ENCODE peak calls at places on chromosome 11, in eight cellular contexts. Q, Y, P, W, V, N, I and F are unnamed samples.

GRCh38 chr11:73372371-73372993 is 3.7 kb upstream of the RELT start:
- DNase-seq in P (no peak), Q (no peak), I (no peak), N (peak), V (no peak), W (no peak), Y (no peak), F (no peak)

GRCh38 chr11:86625981-86626380 is 46.4 kb downstream of the ME3 start:
- DNase-seq in Y (no peak), V (no peak), N (no peak), P (no peak), Q (peak), W (no peak), I (no peak), F (no peak)

GRCh38 chr11:69948256-69949141 is 129.3 kb upstream of the FGF3 start:
- DNase-seq in V (no peak), I (no peak), Q (peak), P (no peak), N (no peak), W (no peak), Y (no peak), F (no peak)

GRCh38 chr11:62865641-62866040 is 15.1 kb upstream of the SLC3A2 start:
- DNase-seq in I (no peak), V (no peak), Q (no peak), W (no peak), P (no peak), N (peak), Y (no peak), F (no peak)

GRCh38 chr11:76803023-76803422 is 19.9 kb downstream of the TSKU start:
- DNase-seq in Y (peak), V (no peak), N (no peak), W (no peak), Q (peak), P (no peak), I (no peak), F (no peak)

GRCh38 chr11:73761403-73761945 is 600 bp upstream of the RAB6A start:
- DNase-seq in Y (no peak), N (no peak), Q (no peak), V (no peak), I (no peak), P (no peak), W (no peak), F (no peak)

GRCh38 chr11:16782226-16782919 is 43.9 kb downstream of the C11orf58 start:
- DNase-seq in W (no peak), I (no peak), Q (no peak), Y (no peak), V (no peak), N (no peak), P (no peak), F (no peak)

GRCh38 chr11:112129656-112130055 is 34.2 kb downstream of the IL18 start:
- DNase-seq in V (no peak), W (no peak), P (no peak), Q (no peak), Y (no peak), I (no peak), N (no peak), F (no peak)

GRCh38 chr11:47711225-47711624 is 3.9 kb downstream of the AGBL2 start:
- DNase-seq in P (no peak), W (no peak), Q (no peak), Y (no peak), V (no peak), N (no peak), I (no peak), F (no peak)

GRCh38 chr11:83409891-83410290 is 123.7 kb upstream of the CCDC90B start:
- DNase-seq in Y (no peak), N (no peak), P (no peak), W (no peak), Q (no peak), V (no peak), I (no peak), F (no peak)

GRCh38 chr11:118342503-118343161 is at the start of gene CD3D:
- DNase-seq in P (no peak), N (no peak), Q (no peak), I (no peak), Y (no peak), V (no peak), W (no peak), F (no peak)
- TF ChIP-seq CTCF in P (no peak), N (no peak), Q (no peak), I (no peak), Y (no peak), V (no peak), W (no peak), F (no peak)

DNA sequence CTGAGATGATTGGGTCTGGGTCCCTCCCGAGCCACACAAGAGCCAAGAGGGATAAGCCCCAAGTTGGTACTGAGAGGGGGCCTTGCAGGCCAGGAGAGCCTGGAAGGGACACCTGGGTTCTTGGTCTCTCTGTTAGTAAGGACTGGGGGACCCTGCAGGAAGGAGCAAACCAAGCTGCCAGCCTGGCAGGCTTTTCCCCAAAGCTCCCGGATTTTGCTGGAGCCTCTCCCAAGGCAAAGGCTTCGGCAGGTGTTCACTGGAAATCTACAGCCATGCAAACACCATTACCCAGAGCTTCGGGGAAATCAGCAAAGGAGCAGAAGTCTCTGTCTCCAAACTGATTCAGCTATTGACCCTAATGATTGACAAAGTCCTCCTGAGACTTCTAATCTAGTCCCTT is 527.9 kb downstream of the BUD13 start:
- DNase-seq in P (no peak), W (no peak), V (no peak), Q (no peak), I (no peak), Y (no peak), N (no peak), F (no peak)
- TF ChIP-seq CTCF in P (no peak), W (no peak), V (no peak), Q (no peak), I (no peak), Y (no peak), N (no peak), F (no peak)

GRCh38 chr11:119371778-119372182 is 9.7 kb downstream of the USP2 start:
- DNase-seq in Y (no peak), W (no peak), P (no peak), Q (no peak), V (no peak), N (no peak), I (no peak), F (no peak)
- TF ChIP-seq CTCF in Y (no peak), W (no peak), P (no peak), Q (no peak), V (peak), N (peak), I (no peak), F (no peak)

GRCh38 chr11:106581399-106581798 is 436.9 kb downstream of the GUCY1A2 start:
- DNase-seq in I (no peak), Y (no peak), N (no peak), V (no peak), Q (no peak), P (no peak), W (no peak), F (no peak)

GRCh38 chr11:106585061-106585460 is 433.2 kb downstream of the GUCY1A2 start:
- DNase-seq in Q (peak), V (peak), W (no peak), Y (no peak), P (peak), I (no peak), N (peak), F (no peak)
- TF ChIP-seq CTCF in Q (peak), V (peak), W (no peak), Y (no peak), P (no peak), I (no peak), N (peak), F (no peak)

GRCh38 chr11:125431009-125431408 is 65.1 kb downstream of the FEZ1 start:
- DNase-seq in Q (no peak), V (no peak), N (no peak), P (no peak), Y (no peak), I (no peak), W (no peak), F (no peak)

GRCh38 chr11:125429807-125430678 is 66.0 kb downstream of the FEZ1 start:
- DNase-seq in N (no peak), V (no peak), P (no peak), Q (no peak), W (no peak), I (no peak), Y (no peak), F (no peak)

GRCh38 chr11:125435461-125436238 is 60.4 kb downstream of the FEZ1 start:
- DNase-seq in W (no peak), V (no peak), Q (peak), Y (no peak), I (no peak), P (no peak), N (no peak), F (no peak)

GRCh38 chr11:125431481-125431880 is 64.6 kb downstream of the FEZ1 start:
- DNase-seq in V (no peak), Q (no peak), I (no peak), P (no peak), Y (no peak), N (no peak), W (no peak), F (no peak)

GRCh38 chr11:125433454-125434121 is 62.5 kb downstream of the FEZ1 start:
- DNase-seq in I (no peak), Q (peak), N (peak), P (peak), W (no peak), Y (no peak), V (no peak), F (peak)
- TF ChIP-seq CTCF in I (peak), Q (peak), N (peak), P (peak), W (no peak), Y (peak), V (peak), F (no peak)

GRCh38 chr11:68857037-68857586 is 15.4 kb upstream of the CPT1A start:
- DNase-seq in Q (no peak), I (no peak), N (no peak), V (no peak), W (no peak), P (no peak), Y (no peak), F (no peak)
- TF ChIP-seq CTCF in Q (no peak), I (no peak), N (no peak), V (no peak), W (no peak), P (no peak), Y (no peak), F (no peak)